ENCODE peak calls at places on chromosomes 13 and 19, in seven cellular contexts. M is Peyer's patch, Z is ovary, T is NB4, L is H54, Q is tibial nerve, X is breast epithelium. R is an unnamed sample.

GRCh38 chr13:63901630-63902029 is 2486.0 kb upstream of the PCDH20 start:
- DNase-seq in T (no peak), M (no peak), Q (no peak), Z (no peak), X (no peak), L (no peak), R (no peak)

GRCh38 chr19:48636859-48637448 is at the start of gene DBP:
- DNase-seq in Q (no peak), L (no peak), M (peak), T (no peak), X (peak), Z (peak), R (no peak)

GRCh38 chr19:33441277-33441699 is 67.8 kb downstream of the CEBPG start:
- DNase-seq in M (peak), Q (no peak), Z (peak), X (no peak), L (no peak), T (peak), R (peak)

GRCh38 chr13:61954092-61954491 is 538.4 kb upstream of the PCDH20 start:
- DNase-seq in Q (no peak), M (no peak), X (no peak), L (no peak), T (peak), Z (no peak), R (peak)

GRCh38 chr19:48635263-48635965 is 1.8 kb downstream of the DBP start:
- DNase-seq in T (peak), Q (peak), Z (peak), M (peak), X (no peak), L (no peak), R (peak)

GRCh38 chr19:7294571-7295212 is 478 bp upstream of the INSR start:
- DNase-seq in L (peak), Q (peak), Z (peak), M (peak), X (peak), T (peak), R (peak)

GRCh38 chr13:94595006-94595942 is 678 bp downstream of the TGDS start:
- DNase-seq in T (peak), X (no peak), Q (no peak), M (peak), L (peak), Z (no peak), R (peak)

GRCh38 chr13:108700421-108701170 is 71.2 kb downstream of the MYO16 start:
- DNase-seq in Q (no peak), X (no peak), L (no peak), Z (no peak), M (no peak), T (no peak), R (no peak)

GRCh38 chr13:94713556-94714182 is 1.3 kb upstream of the SOX21 start:
- DNase-seq in T (no peak), Z (no peak), L (no peak), Q (no peak), X (no peak), M (no peak), R (no peak)

GRCh38 chr13:111114362-111115050 is 604 bp upstream of the ARHGEF7 start:
- DNase-seq in Z (peak), T (no peak), L (no peak), M (no peak), Q (no peak), X (no peak), R (peak)

GRCh38 chr19:44113784-44114390 is 688 bp downstream of the ZNF225 start:
- DNase-seq in M (no peak), L (peak), Z (no peak), X (no peak), Q (no peak), T (peak), R (peak)

GRCh38 chr13:102128216-102128800 is 273.5 kb downstream of the FGF14 start:
- DNase-seq in Q (no peak), Z (no peak), M (no peak), T (peak), L (peak), X (no peak), R (no peak)

GRCh38 chr19:48290341-48290922 is 20.6 kb downstream of the ZNF114 start:
- DNase-seq in X (no peak), Z (no peak), L (peak), T (no peak), M (no peak), Q (no peak), R (no peak)

GRCh38 chr19:15284896-15285295 is 47.4 kb downstream of the BRD4 start:
- DNase-seq in Q (no peak), X (no peak), L (no peak), M (no peak), Z (no peak), T (no peak), R (no peak)

GRCh38 chr19:45584332-45585157 is at the start of gene OPA3:
- DNase-seq in Z (peak), Q (peak), M (peak), L (peak), T (peak), X (peak), R (peak)
- TF ChIP-seq POLR2A in Z (peak), Q (peak), M (peak), L (peak), T (peak), X (no peak), R (peak)

GRCh38 chr19:10290876-10291553 is 1.3 kb downstream of the ICAM5 start:
- DNase-seq in L (no peak), T (peak), Z (peak), M (peak), X (peak), Q (no peak), R (peak)
- TF ChIP-seq POLR2A in L (peak), T (no peak), Z (no peak), M (peak), X (no peak), Q (no peak), R (peak)

GRCh38 chr13:41199061-41199460 is 4.7 kb upstream of the KBTBD7 start:
- DNase-seq in X (no peak), M (no peak), T (no peak), Q (no peak), L (no peak), Z (no peak), R (no peak)

GRCh38 chr13:41196011-41196410 is 1.6 kb upstream of the KBTBD7 start:
- DNase-seq in Z (no peak), Q (no peak), T (no peak), M (no peak), L (no peak), X (no peak), R (no peak)

GRCh38 chr13:41196620-41197019 is 2.3 kb upstream of the KBTBD7 start:
- DNase-seq in Q (no peak), Z (no peak), L (no peak), T (peak), X (no peak), M (no peak), R (peak)

GRCh38 chr13:41193469-41193868 is 900 bp downstream of the KBTBD7 start:
- DNase-seq in Q (no peak), X (no peak), L (no peak), T (peak), Z (no peak), M (no peak), R (no peak)

DNA sequence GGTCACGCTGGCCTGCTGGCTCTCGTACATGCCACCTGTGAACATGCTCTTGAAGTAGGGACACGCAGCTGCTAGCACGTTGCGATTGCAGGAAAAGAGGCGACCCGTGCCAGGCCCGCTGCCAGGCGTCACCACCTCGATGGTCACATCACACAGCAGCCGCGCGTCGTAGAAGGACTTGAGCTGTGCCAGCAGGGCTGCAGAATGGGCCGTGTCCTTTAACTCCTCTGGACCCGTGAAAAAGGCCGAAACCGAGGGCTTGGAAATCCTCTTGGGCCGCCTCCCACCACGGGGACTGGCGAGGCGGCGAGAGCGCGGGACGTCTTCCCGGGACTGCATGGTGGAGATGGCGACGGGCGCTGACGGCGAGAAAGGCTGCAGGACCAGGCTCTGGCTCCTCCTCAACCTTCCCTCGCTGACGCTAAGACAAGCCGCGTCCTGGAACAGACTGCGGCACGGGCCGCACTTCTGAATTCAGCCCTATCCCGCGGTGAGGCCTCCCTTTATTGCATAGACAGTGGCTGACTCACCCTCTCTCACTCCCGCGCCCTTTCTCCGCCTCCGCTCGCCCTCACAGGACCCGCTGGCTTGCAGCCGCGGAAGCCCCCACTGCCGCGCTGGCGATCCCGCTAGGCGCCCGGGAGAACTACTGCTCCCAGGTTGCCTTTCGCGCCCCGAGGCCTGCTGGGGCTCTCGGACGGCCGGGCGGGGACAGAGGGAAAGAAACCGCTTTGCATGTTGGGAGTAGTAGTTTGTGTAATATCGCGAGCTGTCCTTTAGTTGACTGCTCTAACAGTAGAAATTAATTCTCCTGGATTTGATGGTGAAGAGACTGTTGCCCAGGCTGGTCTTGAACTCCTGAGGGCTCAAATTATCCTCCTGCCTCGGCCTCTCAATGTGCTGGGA is at the start of gene KBTBD7:
- DNase-seq in X (peak), Z (peak), T (peak), L (peak), M (peak), Q (peak), R (peak)
- TF ChIP-seq POLR2A in X (peak), Z (peak), T (peak), L (peak), M (peak), Q (peak), R (peak)

DNA sequence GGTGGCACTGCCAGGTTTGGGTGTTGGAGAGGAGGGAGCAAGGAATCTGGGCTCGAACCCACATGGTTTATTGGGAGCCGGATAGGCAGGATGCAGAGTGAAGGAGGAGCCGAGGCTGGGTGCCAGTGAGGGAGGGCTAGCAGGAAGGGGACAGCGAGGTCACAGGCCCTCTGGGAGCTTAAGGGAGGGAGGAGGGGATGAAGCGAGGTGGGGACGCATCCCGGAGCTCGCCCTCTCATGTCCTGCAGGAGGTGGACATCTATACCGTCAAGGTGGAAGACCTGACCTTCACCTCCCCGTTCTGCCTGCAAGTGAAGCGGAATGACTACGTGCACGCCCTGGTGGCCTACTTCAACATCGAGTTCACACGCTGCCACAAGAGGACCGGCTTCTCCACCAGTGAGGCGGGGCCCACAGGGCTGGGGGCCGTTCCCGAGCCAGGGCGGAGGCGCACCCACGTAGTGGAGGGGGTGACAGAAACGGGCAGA is 3.5 kb upstream of the ADM5 start:
- DNase-seq in M (no peak), L (no peak), Q (no peak), T (no peak), Z (no peak), X (no peak), R (no peak)
- TF ChIP-seq POLR2A in M (no peak), L (no peak), Q (no peak), T (no peak), Z (no peak), X (no peak), R (no peak)

GRCh38 chr19:17309198-17309961 is at the start of gene DDA1:
- DNase-seq in Z (peak), Q (peak), T (peak), M (peak), X (peak), L (peak), R (peak)
- TF ChIP-seq POLR2A in Z (peak), Q (peak), T (no peak), M (peak), X (no peak), L (peak), R (peak)

DNA sequence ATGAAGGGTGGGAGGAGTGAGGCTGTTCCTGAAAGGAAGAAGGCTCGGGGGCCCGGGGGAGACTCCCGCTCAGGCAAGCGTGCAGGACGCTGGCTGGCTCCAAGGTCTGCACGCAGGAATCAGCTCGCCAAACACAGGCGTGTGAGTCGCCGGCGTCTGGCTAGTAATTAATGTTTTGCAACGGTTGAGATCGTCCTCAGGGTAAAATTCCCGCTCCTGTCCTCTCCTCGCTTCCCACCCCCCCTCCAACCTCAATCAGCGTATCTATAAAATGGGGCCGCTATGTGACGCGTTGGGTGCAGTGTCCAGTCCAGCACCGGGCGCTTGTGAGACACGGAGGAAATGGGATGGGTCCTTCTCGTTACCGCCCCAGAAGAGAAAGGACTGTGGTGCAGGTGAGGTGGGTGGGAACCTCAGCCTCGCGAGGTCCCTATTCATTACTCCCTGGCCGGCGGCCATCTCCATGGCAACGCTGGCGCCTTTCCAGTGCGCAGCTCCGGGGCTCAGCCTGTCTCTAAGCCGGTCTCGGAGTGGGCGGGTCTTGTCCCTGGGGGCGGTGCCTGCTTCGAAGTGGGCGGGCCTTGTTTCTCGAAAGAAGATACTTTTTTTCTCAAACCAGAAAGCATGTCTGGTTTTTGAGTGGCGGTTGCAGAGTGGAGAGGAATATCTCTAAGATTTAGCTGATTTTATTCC is 6.5 kb upstream of the ZNF579 start:
- DNase-seq in L (peak), X (peak), M (peak), Z (peak), Q (peak), T (peak), R (peak)
- TF ChIP-seq POLR2A in L (no peak), X (no peak), M (no peak), Z (no peak), Q (no peak), T (peak), R (no peak)

DNA sequence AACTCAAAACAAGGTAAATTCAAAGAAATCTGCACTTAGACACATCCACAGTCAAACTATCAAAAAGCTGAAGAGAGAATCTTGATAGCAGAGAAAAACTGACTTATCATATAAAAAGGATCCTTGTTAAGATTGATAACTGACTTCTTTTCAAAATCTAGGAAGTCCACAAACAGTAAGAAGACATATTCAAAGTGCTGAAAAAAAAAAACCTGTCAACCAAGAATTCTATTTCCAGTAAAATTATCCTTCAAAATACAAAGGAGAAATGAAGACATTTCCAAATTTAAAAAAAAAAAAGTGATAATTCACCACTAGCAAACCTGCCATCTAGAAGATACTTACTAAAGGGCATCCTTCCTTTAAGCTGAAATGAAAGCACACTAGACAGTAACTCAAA is 15.0 kb downstream of the VWA8 start:
- DNase-seq in Q (no peak), L (no peak), Z (no peak), M (no peak), X (no peak), T (no peak), R (no peak)
- TF ChIP-seq POLR2A in Q (no peak), L (no peak), Z (no peak), M (no peak), X (no peak), T (no peak), R (no peak)

GRCh38 chr19:17865364-17866311 is 5.9 kb downstream of the RPL18A start:
- DNase-seq in T (peak), M (peak), Q (no peak), L (no peak), Z (no peak), X (no peak), R (no peak)
- TF ChIP-seq POLR2A in T (no peak), M (no peak), Q (no peak), L (no peak), Z (no peak), X (no peak), R (peak)

GRCh38 chr19:53868892-53869804 is 1.5 kb downstream of the MYADM start:
- DNase-seq in M (peak), Q (peak), L (peak), T (peak), Z (peak), X (peak), R (peak)

GRCh38 chr19:53868091-53868891 is 608 bp downstream of the MYADM start:
- DNase-seq in Z (peak), Q (no peak), M (peak), X (peak), T (peak), L (peak), R (no peak)

GRCh38 chr19:53865523-53865917 is 2.2 kb upstream of the MYADM start:
- DNase-seq in Z (no peak), X (no peak), M (no peak), Q (no peak), L (no peak), T (peak), R (no peak)

GRCh38 chr19:53865918-53866696 is 1.6 kb upstream of the MYADM start:
- DNase-seq in Z (peak), X (peak), L (peak), Q (peak), T (peak), M (peak), R (peak)

GRCh38 chr19:53867225-53868090 is at the start of gene MYADM:
- DNase-seq in L (peak), T (peak), X (peak), M (peak), Z (peak), Q (peak), R (peak)
- TF ChIP-seq POLR2A in L (peak), T (peak), X (peak), M (peak), Z (peak), Q (peak), R (peak)

R was measured in erythroblast.